ENCODE peak calls at places on chromosomes 16 and 17, in seven cellular contexts. W is effector CD4-positive, alpha-beta T cell; C is amniotic stem cell; E is activated CD4-positive, CD25-positive, alpha-beta regulatory T cell; R is tibial artery; X is NCI-H345; S is adipocyte. T is an unnamed sample.

GRCh38 chr17:67475161-67475887 is 98.2 kb downstream of the PITPNC1 start:
- DNase-seq in W (peak; percentile 82), C (peak; percentile 26), E (peak; percentile 73), R (peak; percentile 70), X (peak; percentile 75), S (peak; percentile 72), T (peak; percentile 73)

GRCh38 chr17:20009052-20009301 is 182 bp upstream of the SPECC1 start:
- DNase-seq in W (no peak), C (peak; percentile 19), E (no peak), R (no peak), X (no peak), S (no peak), T (no peak)

GRCh38 chr16:56637814-56638750 is at the start of gene MT1A:
- DNase-seq in W (no peak), C (no peak), E (no peak), R (peak; percentile 85), X (no peak), S (peak; percentile 39), T (peak; percentile 57)

GRCh38 chr17:70110443-70110880 is 35.4 kb downstream of the KCNJ16 start:
- DNase-seq in W (no peak), C (no peak), E (no peak), R (no peak), X (no peak), S (peak; percentile 5), T (no peak)

GRCh38 chr17:18129041-18129502 is 20.5 kb downstream of the MYO15A start:
- DNase-seq in W (no peak), C (no peak), E (no peak), R (no peak), X (no peak), S (no peak), T (peak; percentile 60)

GRCh38 chr17:77555741-77556291 is 402.7 kb upstream of the TNRC6C start:
- DNase-seq in W (no peak), C (no peak), E (no peak), R (peak; percentile 28), X (peak; percentile 80), S (no peak), T (no peak)

GRCh38 chr17:48901241-48901640 is 7.0 kb upstream of the UBE2Z start:
- DNase-seq in W (no peak), C (no peak), E (no peak), R (no peak), X (no peak), S (no peak), T (no peak)

GRCh38 chr16:85163278-85164112 is 51.2 kb upstream of the CIBAR2 start:
- DNase-seq in W (no peak), C (no peak), E (no peak), R (no peak), X (no peak), S (no peak), T (no peak)

GRCh38 chr16:89120281-89120680 is 26.6 kb downstream of the ACSF3 start:
- DNase-seq in W (no peak), C (no peak), E (no peak), R (no peak), X (no peak), S (no peak), T (no peak)

GRCh38 chr17:37726891-37727780 is 17.7 kb downstream of the HNF1B start:
- DNase-seq in W (no peak), C (no peak), E (no peak), R (no peak), X (no peak), S (no peak), T (no peak)

GRCh38 chr17:28946239-28946638 is 5.1 kb downstream of the PHF12 start:
- DNase-seq in W (no peak), C (no peak), E (no peak), R (no peak), X (no peak), S (peak; percentile 42), T (peak; percentile 95)

GRCh38 chr17:57551321-57552079 is 193.6 kb downstream of the CCDC182 start:
- DNase-seq in W (peak; percentile 15), C (no peak), E (no peak), R (no peak), X (no peak), S (no peak), T (no peak)

GRCh38 chr17:35766903-35767510 is 6.3 kb downstream of the C17orf50 start:
- DNase-seq in W (peak; percentile 14), C (no peak), E (no peak), R (no peak), X (no peak), S (peak; percentile 81), T (peak; percentile 65)

GRCh38 chr16:77221482-77221881 is 22.3 kb downstream of the SYCE1L start:
- DNase-seq in W (no peak), C (no peak), E (no peak), R (no peak), X (no peak), S (no peak), T (no peak)

GRCh38 chr16:19520861-19521331 is 1.0 kb downstream of the GDE1 start:
- DNase-seq in W (no peak), C (no peak), E (no peak), R (no peak), X (no peak), S (peak; percentile 16), T (peak; percentile 21)

GRCh38 chr16:55542459-55543082 is 23.9 kb upstream of the CAPNS2 start:
- DNase-seq in W (no peak), C (peak; percentile 56), E (no peak), R (no peak), X (no peak), S (peak; percentile 77), T (peak; percentile 80)

GRCh38 chr16:78421244-78421661 is 321.8 kb downstream of the WWOX start:
- DNase-seq in W (no peak), C (no peak), E (no peak), R (no peak), X (no peak), S (no peak), T (no peak)

GRCh38 chr16:80776856-80777255 is 27.5 kb downstream of the CDYL2 start:
- DNase-seq in W (no peak), C (no peak), E (no peak), R (no peak), X (no peak), S (no peak), T (no peak)

GRCh38 chr17:19237389-19238166 is 412 bp downstream of the EPN2 start:
- DNase-seq in W (peak; percentile 7), C (no peak), E (no peak), R (peak; percentile 37), X (no peak), S (peak; percentile 54), T (peak; percentile 24)

GRCh38 chr17:82457071-82457789 is 1.3 kb upstream of the NARF start:
- DNase-seq in W (no peak), C (no peak), E (no peak), R (peak; percentile 67), X (peak; percentile 24), S (no peak), T (no peak)

GRCh38 chr16:67389911-67390815 is 3.1 kb downstream of the TPPP3 start:
- DNase-seq in W (no peak), C (no peak), E (no peak), R (peak; percentile 63), X (no peak), S (no peak), T (no peak)

GRCh38 chr17:68511254-68511670 is 968 bp upstream of the PRKAR1A start:
- DNase-seq in W (peak; percentile 7), C (no peak), E (no peak), R (no peak), X (no peak), S (no peak), T (no peak)

GRCh38 chr16:80743772-80744171 is 60.6 kb downstream of the CDYL2 start:
- DNase-seq in W (no peak), C (no peak), E (no peak), R (no peak), X (no peak), S (no peak), T (no peak)

GRCh38 chr17:14464741-14465140 is 163.9 kb downstream of the HS3ST3B1 start:
- DNase-seq in W (no peak), C (no peak), E (no peak), R (no peak), X (no peak), S (peak; percentile 88), T (peak; percentile 90)

GRCh38 chr16:4615389-4616046 is 830 bp upstream of the UBALD1 start:
- DNase-seq in W (no peak), C (no peak), E (no peak), R (no peak), X (no peak), S (no peak), T (no peak)

GRCh38 chr17:40556884-40557414 is 8.3 kb downstream of the CCR7 start:
- DNase-seq in W (no peak), C (no peak), E (no peak), R (no peak), X (no peak), S (no peak), T (no peak)

GRCh38 chr17:61997649-61998048 is 67.4 kb downstream of the MED13 start:
- DNase-seq in W (no peak), C (peak; percentile 10), E (no peak), R (no peak), X (no peak), S (peak; percentile 42), T (peak; percentile 72)

GRCh38 chr16:23181506-23181905 is 1.0 kb upstream of the SCNN1G start:
- DNase-seq in W (no peak), C (no peak), E (no peak), R (no peak), X (no peak), S (no peak), T (no peak)

GRCh38 chr16:84686702-84687298 is 13.0 kb upstream of the USP10 start:
- DNase-seq in W (no peak), C (no peak), E (no peak), R (no peak), X (no peak), S (no peak), T (no peak)

GRCh38 chr16:53991181-53992056 is 287.5 kb downstream of the FTO start:
- DNase-seq in W (no peak), C (no peak), E (no peak), R (no peak), X (no peak), S (peak; percentile 35), T (peak; percentile 62)

GRCh38 chr16:80263848-80264694 is 276.7 kb upstream of the DYNLRB2 start:
- DNase-seq in W (no peak), C (no peak), E (no peak), R (no peak), X (no peak), S (no peak), T (no peak)